ENCODE peak calls at places on chromosomes 13 and 19, in seven cellular contexts. W, L, K, Z, E, X and A are unnamed samples.

GRCh38 chr13:110340812-110341444 is 33.8 kb downstream of the COL4A2 start:
- DNase-seq in W (peak), L (no peak), K (peak), Z (peak), E (no peak), X (peak), A (peak)

GRCh38 chr13:71704650-71705049 is 162.4 kb downstream of the DACH1 start:
- DNase-seq in W (no peak), L (no peak), K (no peak), Z (no peak), E (no peak), X (no peak), A (no peak)

GRCh38 chr19:2475018-2475701 is 767 bp upstream of the GADD45B start:
- DNase-seq in W (peak), L (no peak), K (peak), Z (peak), E (no peak), X (peak), A (peak)

GRCh38 chr19:2132731-2133490 is 18.5 kb downstream of the AP3D1 start:
- DNase-seq in W (no peak), L (no peak), K (no peak), Z (no peak), E (no peak), X (no peak), A (peak)

GRCh38 chr19:31127132-31127967 is 221.9 kb downstream of the TSHZ3 start:
- DNase-seq in W (no peak), L (no peak), K (no peak), Z (peak), E (peak), X (no peak), A (no peak)

GRCh38 chr19:49113762-49114629 is at the start of gene LIN7B:
- DNase-seq in W (peak), L (peak), K (peak), Z (peak), E (no peak), X (peak), A (peak)

GRCh38 chr13:72284791-72285190 is 417.8 kb upstream of the DACH1 start:
- DNase-seq in W (no peak), L (no peak), K (no peak), Z (no peak), E (no peak), X (no peak), A (no peak)

GRCh38 chr13:80442613-80443012 is 101.7 kb upstream of the SPRY2 start:
- DNase-seq in W (no peak), L (no peak), K (no peak), Z (no peak), E (no peak), X (no peak), A (no peak)

GRCh38 chr19:45955905-45956608 is 17.6 kb downstream of the NOVA2 start:
- DNase-seq in W (no peak), L (no peak), K (peak), Z (peak), E (no peak), X (no peak), A (no peak)

GRCh38 chr13:27979765-27980279 is 8.7 kb downstream of the URAD start:
- DNase-seq in W (no peak), L (no peak), K (no peak), Z (no peak), E (no peak), X (no peak), A (no peak)

GRCh38 chr13:70178346-70178745 is 70.1 kb upstream of the KLHL1 start:
- DNase-seq in W (no peak), L (no peak), K (no peak), Z (no peak), E (no peak), X (no peak), A (no peak)

GRCh38 chr19:41898235-41898634 is 15.3 kb downstream of the ARHGEF1 start:
- DNase-seq in W (no peak), L (no peak), K (no peak), Z (no peak), E (no peak), X (no peak), A (no peak)

GRCh38 chr19:293436-294110 is 2.4 kb upstream of the PLPP2 start:
- DNase-seq in W (no peak), L (no peak), K (no peak), Z (no peak), E (no peak), X (no peak), A (no peak)

GRCh38 chr19:43957891-43958290 is 6.9 kb downstream of the ZNF221 start:
- DNase-seq in W (no peak), L (no peak), K (no peak), Z (peak), E (peak), X (no peak), A (no peak)

GRCh38 chr13:45446181-45446580 is 18.6 kb upstream of the COG3 start:
- DNase-seq in W (no peak), L (no peak), K (no peak), Z (peak), E (no peak), X (no peak), A (no peak)

GRCh38 chr19:6828698-6829633 is 56.5 kb downstream of the VAV1 start:
- DNase-seq in W (no peak), L (no peak), K (no peak), Z (no peak), E (no peak), X (no peak), A (peak)

GRCh38 chr19:45211751-45212381 is 33.3 kb downstream of the BLOC1S3 start:
- DNase-seq in W (peak), L (no peak), K (peak), Z (peak), E (no peak), X (no peak), A (peak)

GRCh38 chr13:34959489-34959888 is 17.4 kb downstream of the NBEA start:
- DNase-seq in W (no peak), L (no peak), K (no peak), Z (no peak), E (no peak), X (no peak), A (no peak)

GRCh38 chr19:39182174-39182505 is 14.6 kb upstream of the NCCRP1 start:
- DNase-seq in W (no peak), L (no peak), K (no peak), Z (peak), E (no peak), X (no peak), A (no peak)

GRCh38 chr19:48490980-48491792 is 20.4 kb downstream of the LMTK3 start:
- DNase-seq in W (peak), L (no peak), K (peak), Z (no peak), E (no peak), X (peak), A (no peak)

GRCh38 chr13:59641758-59642157 is 522.0 kb downstream of the DIAPH3 start:
- DNase-seq in W (no peak), L (no peak), K (no peak), Z (peak), E (peak), X (no peak), A (no peak)

GRCh38 chr13:77002590-77003190 is 10.8 kb downstream of the CLN5 start:
- DNase-seq in W (no peak), L (no peak), K (no peak), Z (peak), E (no peak), X (no peak), A (no peak)

GRCh38 chr13:97028441-97029299 is 34.4 kb upstream of the OXGR1 start:
- DNase-seq in W (peak), L (peak), K (peak), Z (peak), E (no peak), X (peak), A (peak)

GRCh38 chr19:5126498-5127223 is 157.7 kb downstream of the KDM4B start:
- DNase-seq in W (no peak), L (no peak), K (no peak), Z (no peak), E (no peak), X (no peak), A (no peak)

GRCh38 chr19:45475537-45476348 is 7.9 kb downstream of the FOSB start:
- DNase-seq in W (no peak), L (no peak), K (no peak), Z (no peak), E (no peak), X (no peak), A (no peak)

GRCh38 chr19:39825531-39826076 is 8.4 kb downstream of the DYRK1B start:
- DNase-seq in W (no peak), L (no peak), K (no peak), Z (no peak), E (no peak), X (no peak), A (no peak)

GRCh38 chr19:55257461-55258411 is 1.1 kb downstream of the PPP6R1 start:
- DNase-seq in W (peak), L (no peak), K (no peak), Z (peak), E (no peak), X (no peak), A (peak)

GRCh38 chr19:7515471-7516226 is at the start of gene ZNF358:
- DNase-seq in W (peak), L (peak), K (peak), Z (peak), E (no peak), X (no peak), A (peak)

GRCh38 chr19:44807652-44808462 is 1.0 kb upstream of the BCAM start:
- DNase-seq in W (peak), L (peak), K (peak), Z (peak), E (no peak), X (no peak), A (no peak)

GRCh38 chr19:4652075-4652474 is 12.8 kb downstream of the TNFAIP8L1 start:
- DNase-seq in W (no peak), L (no peak), K (no peak), Z (no peak), E (no peak), X (no peak), A (no peak)

DNA sequence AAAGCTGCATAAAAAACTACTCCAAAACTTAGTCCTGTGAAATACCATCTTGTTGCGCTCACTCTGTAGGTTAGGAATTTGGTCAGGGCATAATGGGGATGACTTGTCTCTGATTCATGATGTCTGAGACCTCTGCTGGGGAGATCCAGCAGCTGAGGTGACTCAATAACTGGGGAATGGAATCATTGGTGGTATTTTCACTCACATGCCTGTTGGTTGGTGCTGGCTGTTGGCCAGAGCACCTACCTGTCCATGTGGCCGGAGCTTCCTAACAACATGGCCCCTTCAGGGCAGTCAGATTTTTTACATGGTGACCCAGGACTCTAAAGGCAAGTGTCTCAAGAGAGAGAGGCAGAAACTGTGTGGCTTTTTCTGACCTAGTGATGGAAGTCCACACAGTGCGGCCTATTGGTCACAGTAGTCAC is 7.4 kb upstream of the ESD start:
- DNase-seq in W (no peak), L (no peak), K (no peak), Z (peak), E (peak), X (no peak), A (no peak)
- TF ChIP-seq CTCF in W (no peak), L (no peak), K (no peak), Z (no peak), E (no peak), X (no peak), A (no peak)

DNA sequence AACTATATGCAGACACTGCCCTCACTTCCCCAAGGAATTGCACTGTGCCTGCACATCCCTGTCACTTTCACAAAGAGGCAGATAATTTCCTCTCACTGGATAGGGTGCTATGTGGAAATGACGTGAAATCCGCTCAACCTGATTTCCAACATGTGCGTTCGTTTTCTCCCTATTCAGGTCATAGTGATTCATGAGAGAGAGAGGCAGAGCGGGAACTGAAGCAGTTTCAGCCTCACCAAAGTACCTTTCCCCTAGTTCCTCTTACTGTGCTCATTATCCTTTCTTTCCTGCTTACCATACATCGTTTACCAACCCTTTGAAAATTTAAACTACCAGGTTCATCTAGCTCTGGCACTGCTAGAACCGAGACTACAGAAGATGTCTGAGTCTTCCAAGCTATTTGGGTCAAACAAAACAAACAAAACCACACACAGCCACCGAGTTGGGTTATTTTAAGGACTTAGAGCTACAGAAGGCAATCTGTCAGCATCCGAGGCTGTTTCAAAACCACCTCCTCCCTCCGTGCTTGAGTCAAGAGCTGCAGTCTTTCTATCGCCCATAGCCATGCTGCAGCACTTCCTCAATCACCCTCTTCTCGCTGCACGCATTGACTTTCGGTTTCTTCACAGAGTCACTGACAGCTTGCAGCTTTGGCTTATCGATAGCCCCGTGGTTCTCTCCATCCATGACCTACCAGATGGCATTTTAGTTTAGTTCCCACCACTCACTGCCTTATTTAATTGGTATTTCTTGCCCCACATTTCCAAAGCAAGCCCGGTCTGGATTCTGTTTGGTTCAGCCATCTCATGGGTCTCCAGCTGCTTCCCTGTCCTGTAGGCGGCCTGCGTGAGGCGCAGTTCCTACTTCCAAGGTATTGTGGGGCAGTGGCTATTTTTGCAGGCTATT is 1395.8 kb downstream of the EFNB2 start:
- DNase-seq in W (no peak), L (no peak), K (peak), Z (peak), E (no peak), X (peak), A (peak)
- TF ChIP-seq CTCF in W (no peak), L (no peak), K (no peak), Z (no peak), E (no peak), X (peak), A (no peak)

GRCh38 chr13:31051999-31052398 is 109.7 kb downstream of the HSPH1 start:
- DNase-seq in W (no peak), L (no peak), K (no peak), Z (no peak), E (no peak), X (no peak), A (no peak)
- TF ChIP-seq CTCF in W (no peak), L (peak), K (no peak), Z (no peak), E (no peak), X (no peak), A (no peak)

DNA sequence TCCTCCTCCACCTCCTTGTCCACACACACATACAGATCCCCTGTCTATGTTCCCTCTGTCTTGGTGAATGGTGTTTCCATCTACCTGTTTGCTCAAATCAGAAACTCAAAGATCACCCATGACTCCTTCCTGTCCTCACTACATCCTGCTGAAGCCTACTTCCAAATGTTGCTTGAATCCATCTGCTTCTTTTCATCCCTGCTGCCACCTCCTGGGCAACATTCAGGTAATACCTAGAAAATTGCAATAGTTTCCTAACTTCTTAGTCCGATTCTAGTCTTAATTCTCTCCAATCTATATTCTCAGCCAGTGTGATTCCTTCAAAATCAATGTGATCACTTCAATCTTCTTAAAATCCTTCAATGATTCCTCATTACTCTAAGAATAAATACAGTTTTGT is 155.5 kb upstream of the STARD13 start:
- DNase-seq in W (no peak), L (no peak), K (no peak), Z (peak), E (no peak), X (no peak), A (no peak)
- TF ChIP-seq CTCF in W (peak), L (peak), K (peak), Z (peak), E (peak), X (no peak), A (no peak)

DNA sequence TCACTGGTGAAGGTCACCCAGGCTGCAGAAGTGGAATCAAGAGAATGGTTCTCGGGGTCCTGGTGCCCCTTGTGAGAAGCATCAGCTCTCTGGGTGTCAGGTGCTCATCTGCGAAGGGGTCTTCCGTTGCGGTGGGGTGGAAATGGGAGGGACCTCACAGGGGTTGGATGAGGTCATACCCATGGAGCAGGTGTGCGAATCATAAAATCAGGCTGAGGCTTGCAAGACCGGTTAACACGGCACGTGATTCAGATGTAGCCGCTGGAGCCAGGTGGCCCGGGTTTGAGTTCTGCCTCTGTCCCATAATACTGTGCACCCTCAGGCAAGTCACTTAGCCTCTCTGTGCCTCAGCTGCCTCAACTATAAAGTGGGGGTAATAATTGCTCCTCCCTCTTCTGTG is 3.9 kb upstream of the KLK15 start:
- DNase-seq in W (no peak), L (no peak), K (no peak), Z (no peak), E (no peak), X (no peak), A (no peak)
- TF ChIP-seq CTCF in W (no peak), L (no peak), K (no peak), Z (no peak), E (no peak), X (no peak), A (no peak)

GRCh38 chr13:73745190-73745589 is 389.0 kb downstream of the KLF12 start:
- DNase-seq in W (no peak), L (no peak), K (no peak), Z (no peak), E (no peak), X (no peak), A (no peak)
- TF ChIP-seq CTCF in W (no peak), L (no peak), K (no peak), Z (no peak), E (no peak), X (no peak), A (no peak)

GRCh38 chr13:99145461-99145860 is 55.2 kb upstream of the UBAC2 start:
- DNase-seq in W (no peak), L (no peak), K (no peak), Z (no peak), E (no peak), X (no peak), A (no peak)
- TF ChIP-seq CTCF in W (no peak), L (no peak), K (no peak), Z (no peak), E (no peak), X (no peak), A (no peak)

GRCh38 chr13:43787998-43788397 is 1.2 kb upstream of the ENOX1 start:
- DNase-seq in W (no peak), L (no peak), K (no peak), Z (peak), E (no peak), X (no peak), A (peak)
- TF ChIP-seq CTCF in W (no peak), L (no peak), K (no peak), Z (peak), E (no peak), X (no peak), A (peak)

GRCh38 chr13:82480415-82480814 is 1401.9 kb downstream of the SLITRK1 start:
- DNase-seq in W (no peak), L (no peak), K (no peak), Z (no peak), E (no peak), X (no peak), A (no peak)
- TF ChIP-seq CTCF in W (peak), L (peak), K (no peak), Z (no peak), E (no peak), X (no peak), A (no peak)

DNA sequence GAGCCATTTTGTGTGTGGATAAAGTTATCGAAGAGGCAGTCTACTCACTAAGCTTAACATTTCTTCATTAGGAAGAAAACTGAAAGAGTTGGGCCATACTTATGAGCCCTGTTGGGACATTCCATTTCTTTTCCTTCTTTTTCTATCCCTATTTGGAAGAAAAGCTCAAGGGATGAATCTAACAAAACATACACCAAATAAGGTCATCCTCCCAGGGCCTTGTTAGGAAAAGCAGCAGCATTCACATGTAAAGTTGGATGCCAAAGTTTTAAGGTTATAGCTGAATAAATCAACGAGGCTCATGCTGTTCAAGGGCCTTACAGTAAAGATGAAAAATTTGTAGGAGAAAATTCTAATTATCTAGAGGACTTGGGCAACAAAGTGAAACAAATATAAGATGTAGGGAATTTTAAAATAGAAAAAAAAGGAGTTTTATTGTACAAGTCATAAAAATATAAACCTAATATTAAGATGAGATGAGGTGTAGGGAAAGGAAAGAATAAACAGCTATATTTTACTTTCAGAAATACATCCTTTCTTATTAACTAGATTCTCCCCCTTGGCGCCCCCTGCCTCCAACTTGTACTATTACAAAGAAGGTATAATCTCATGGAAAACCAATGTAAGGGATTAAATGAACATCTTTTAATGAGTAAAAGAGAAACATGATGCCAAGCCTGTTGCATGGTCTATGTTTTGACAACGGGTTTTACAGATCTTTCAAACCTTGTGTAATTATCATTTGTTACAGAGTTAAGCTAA is 160.4 kb downstream of the PCDH20 start:
- DNase-seq in W (peak), L (no peak), K (no peak), Z (no peak), E (no peak), X (no peak), A (no peak)
- TF ChIP-seq CTCF in W (peak), L (peak), K (no peak), Z (no peak), E (no peak), X (no peak), A (no peak)